ENCODE peak calls at places on chromosome 3, in ten cellular contexts. R is GM20000; B is natural killer cell; K is left ventricle myocardium inferior; D is HEK293T; T is activated CD8-positive, alpha-beta memory T cell treated with anti-CD3 and anti-CD28 coated beads for 1 hour; J is thoracic aorta; C is COR-L47; L is endodermal cell; V is ovary. S is an unnamed sample.

GRCh38 chr3:151639096-151639740 is 94.5 kb upstream of the AADACL2 start:
- DNase-seq in R (no peak), J (no peak), T (no peak), C (no peak), V (no peak), L (no peak), D (no peak), K (no peak), B (no peak), S (no peak)

GRCh38 chr3:120858501-120858900 is 49.5 kb upstream of the STXBP5L start:
- DNase-seq in B (no peak), D (no peak), T (no peak), C (no peak), K (no peak), R (no peak), V (no peak), J (no peak), L (no peak), S (no peak)

GRCh38 chr3:10653866-10654611 is 148.7 kb upstream of the ATP2B2 start:
- DNase-seq in K (no peak), J (no peak), V (no peak), R (no peak), L (no peak), C (no peak), B (no peak), D (no peak), T (no peak), S (no peak)

GRCh38 chr3:30260747-30261146 is 345.7 kb upstream of the TGFBR2 start:
- DNase-seq in B (no peak), D (no peak), R (no peak), V (no peak), L (no peak), K (no peak), C (no peak), J (no peak), T (no peak), S (no peak)

GRCh38 chr3:64187065-64187959 is 38.0 kb downstream of the PRICKLE2 start:
- DNase-seq in K (peak), T (no peak), D (peak), C (no peak), V (peak), B (no peak), J (no peak), L (no peak), R (no peak), S (peak)

GRCh38 chr3:46662771-46663551 is 30.5 kb downstream of the ALS2CL start:
- DNase-seq in L (peak), C (peak), R (no peak), T (no peak), D (no peak), V (peak), K (no peak), J (no peak), B (no peak), S (peak)

GRCh38 chr3:196648856-196649255 is 9.4 kb downstream of the NRROS start:
- DNase-seq in C (no peak), J (no peak), V (no peak), K (no peak), D (no peak), B (no peak), T (no peak), R (no peak), L (no peak), S (no peak)

GRCh38 chr3:127391436-127392145 is 103.7 kb upstream of the PRR20G start:
- DNase-seq in C (no peak), B (no peak), T (no peak), K (peak), R (no peak), L (peak), V (no peak), J (no peak), D (no peak), S (no peak)

GRCh38 chr3:64763980-64764379 is 76.2 kb upstream of the ADAMTS9 start:
- DNase-seq in T (no peak), C (no peak), R (no peak), B (no peak), L (no peak), D (no peak), V (no peak), J (no peak), K (no peak), S (no peak)

GRCh38 chr3:43169987-43170386 is 64.1 kb upstream of the POMGNT2 start:
- DNase-seq in T (no peak), R (no peak), L (peak), D (no peak), V (no peak), K (no peak), B (no peak), C (no peak), J (no peak), S (no peak)

GRCh38 chr3:80559701-80560100 is 791.9 kb upstream of the ROBO1 start:
- DNase-seq in C (no peak), R (no peak), K (no peak), B (no peak), D (no peak), L (no peak), J (no peak), T (no peak), V (no peak), S (no peak)

GRCh38 chr3:126130081-126130855 is 46.3 kb upstream of the SLC41A3 start:
- DNase-seq in C (no peak), L (peak), J (no peak), B (peak), V (peak), D (no peak), K (peak), T (no peak), R (no peak), S (no peak)

GRCh38 chr3:32913790-32914446 is 37.5 kb upstream of the CCR4 start:
- DNase-seq in R (no peak), J (no peak), B (no peak), C (no peak), V (no peak), T (no peak), L (no peak), D (no peak), K (peak), S (peak)

S was measured in GM04504.